ENCODE peak calls at places on chromosomes 3 and 15, in eight cellular contexts. N is cardiac muscle cell, W is tibial nerve, X is fibroblast of the aortic adventitia, F is fibroblast of lung, M is vagina, B is AG04449, K is colonic mucosa. L is an unnamed sample.

GRCh38 chr3:24401090-24401810 is 93.4 kb downstream of the THRB start:
- DNase-seq in N (no peak), W (no peak), X (no peak), F (no peak), M (no peak), B (no peak), K (no peak), L (no peak)

GRCh38 chr3:135556184-135556583 is 409.3 kb upstream of the PPP2R3A start:
- DNase-seq in N (no peak), W (no peak), X (no peak), F (no peak), M (no peak), B (no peak), K (no peak), L (no peak)

GRCh38 chr3:43286886-43287301 is 554 bp downstream of the SNRK start:
- DNase-seq in N (no peak), W (no peak), X (no peak), F (peak), M (no peak), B (no peak), K (peak), L (no peak)

GRCh38 chr3:120177907-120178306 is 83.7 kb upstream of the GSK3B start:
- DNase-seq in N (peak), W (no peak), X (no peak), F (no peak), M (no peak), B (no peak), K (no peak), L (no peak)

GRCh38 chr3:17687585-17687984 is 54.8 kb downstream of the TBC1D5 start:
- DNase-seq in N (no peak), W (no peak), X (no peak), F (no peak), M (no peak), B (no peak), K (peak), L (no peak)

GRCh38 chr3:123632161-123632655 is 47.4 kb upstream of the HACD2 start:
- DNase-seq in N (peak), W (no peak), X (peak), F (peak), M (peak), B (peak), K (no peak), L (no peak)

GRCh38 chr3:47394140-47394855 is 13.5 kb downstream of the PTPN23 start:
- DNase-seq in N (peak), W (no peak), X (peak), F (peak), M (no peak), B (no peak), K (no peak), L (no peak)

GRCh38 chr3:59812188-59812587 is 762.4 kb upstream of the CFAP20DC start:
- DNase-seq in N (no peak), W (no peak), X (no peak), F (peak), M (no peak), B (no peak), K (no peak), L (no peak)

GRCh38 chr15:67146875-67147381 is 81.5 kb downstream of the SMAD3 start:
- DNase-seq in N (peak), W (no peak), X (peak), F (peak), M (no peak), B (no peak), K (peak), L (peak)

GRCh38 chr15:52252781-52253180 is 42.8 kb downstream of the MYO5C start:
- DNase-seq in N (peak), W (no peak), X (peak), F (peak), M (no peak), B (peak), K (no peak), L (peak)

GRCh38 chr3:140854961-140855360 is 86.7 kb upstream of the SLC25A36 start:
- DNase-seq in N (no peak), W (no peak), X (no peak), F (no peak), M (no peak), B (no peak), K (no peak), L (no peak)

GRCh38 chr15:64343222-64343621 is 12.8 kb downstream of the CSNK1G1 start:
- DNase-seq in N (no peak), W (no peak), X (peak), F (peak), M (no peak), B (no peak), K (no peak), L (peak)

GRCh38 chr3:112894258-112894657 is 47.6 kb upstream of the CD200R1L start:
- DNase-seq in N (no peak), W (no peak), X (peak), F (peak), M (no peak), B (no peak), K (no peak), L (no peak)

GRCh38 chr15:57146394-57147140 is 228.1 kb downstream of the TCF12 start:
- DNase-seq in N (peak), W (peak), X (peak), F (peak), M (no peak), B (no peak), K (peak), L (peak)

GRCh38 chr15:88738796-88739195 is 64.4 kb upstream of the ACAN start:
- DNase-seq in N (no peak), W (no peak), X (no peak), F (no peak), M (peak), B (peak), K (no peak), L (no peak)

GRCh38 chr15:40412095-40412759 is 6.6 kb downstream of the IVD start:
- DNase-seq in N (no peak), W (no peak), X (no peak), F (no peak), M (no peak), B (no peak), K (peak), L (no peak)

GRCh38 chr3:30502051-30502741 is 104.2 kb upstream of the TGFBR2 start:
- DNase-seq in N (no peak), W (no peak), X (peak), F (peak), M (no peak), B (no peak), K (no peak), L (no peak)

GRCh38 chr15:81268881-81269601 is 54.9 kb downstream of the STARD5 start:
- DNase-seq in N (no peak), W (no peak), X (no peak), F (no peak), M (no peak), B (no peak), K (no peak), L (no peak)

GRCh38 chr15:73994912-73995622 is 551 bp downstream of the PML start:
- DNase-seq in N (peak), W (no peak), X (peak), F (peak), M (peak), B (no peak), K (peak), L (no peak)

GRCh38 chr3:17194116-17194515 is 309.4 kb downstream of the PLCL2 start:
- DNase-seq in N (no peak), W (no peak), X (no peak), F (no peak), M (no peak), B (no peak), K (no peak), L (no peak)

GRCh38 chr3:54818942-54819341 is 108.9 kb downstream of the LRTM1 start:
- DNase-seq in N (no peak), W (no peak), X (no peak), F (peak), M (no peak), B (no peak), K (no peak), L (peak)

GRCh38 chr3:192861972-192862371 is 55.7 kb downstream of the MB21D2 start:
- DNase-seq in N (no peak), W (no peak), X (no peak), F (no peak), M (no peak), B (no peak), K (no peak), L (no peak)

GRCh38 chr15:49239105-49239504 is 69.1 kb downstream of the GALK2 start:
- DNase-seq in N (no peak), W (no peak), X (peak), F (peak), M (no peak), B (no peak), K (no peak), L (no peak)

GRCh38 chr15:34336947-34337556 is 529 bp downstream of the SLC12A6 start:
- DNase-seq in N (no peak), W (no peak), X (no peak), F (no peak), M (no peak), B (no peak), K (no peak), L (no peak)

GRCh38 chr15:34336333-34336732 is 1.2 kb downstream of the SLC12A6 start:
- DNase-seq in N (no peak), W (no peak), X (no peak), F (no peak), M (no peak), B (no peak), K (no peak), L (no peak)

GRCh38 chr15:34331809-34332208 is 5.8 kb downstream of the SLC12A6 start:
- DNase-seq in N (no peak), W (no peak), X (no peak), F (peak), M (no peak), B (no peak), K (no peak), L (no peak)

GRCh38 chr15:34335176-34335575 is 2.4 kb downstream of the SLC12A6 start:
- DNase-seq in N (peak), W (no peak), X (peak), F (no peak), M (no peak), B (no peak), K (no peak), L (no peak)

DNA sequence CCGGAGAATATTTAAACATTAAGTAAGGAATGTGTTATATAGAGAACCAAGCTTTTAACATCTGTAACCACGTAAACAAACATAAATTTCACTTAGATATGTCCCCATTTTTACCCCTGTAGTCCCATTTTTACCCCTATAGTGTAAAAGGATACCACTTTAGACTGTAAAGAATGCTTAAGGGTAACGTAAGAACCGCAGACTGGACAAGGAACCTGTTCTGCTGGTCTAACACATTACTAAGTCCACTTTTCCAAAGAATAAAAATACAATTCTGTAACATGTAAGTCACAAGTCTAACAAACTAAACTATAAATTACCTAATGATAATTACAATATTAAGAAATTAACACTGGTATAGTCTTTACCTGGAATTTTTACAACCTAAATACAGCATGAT is 2.9 kb downstream of the SLC12A6 start:
- DNase-seq in N (no peak), W (no peak), X (no peak), F (no peak), M (no peak), B (no peak), K (no peak), L (no peak)
- H3K4me3 ChIP-seq in N (peak), W (no peak), X (peak), F (no peak), M (peak), B (no peak), K (no peak), L (peak)

DNA sequence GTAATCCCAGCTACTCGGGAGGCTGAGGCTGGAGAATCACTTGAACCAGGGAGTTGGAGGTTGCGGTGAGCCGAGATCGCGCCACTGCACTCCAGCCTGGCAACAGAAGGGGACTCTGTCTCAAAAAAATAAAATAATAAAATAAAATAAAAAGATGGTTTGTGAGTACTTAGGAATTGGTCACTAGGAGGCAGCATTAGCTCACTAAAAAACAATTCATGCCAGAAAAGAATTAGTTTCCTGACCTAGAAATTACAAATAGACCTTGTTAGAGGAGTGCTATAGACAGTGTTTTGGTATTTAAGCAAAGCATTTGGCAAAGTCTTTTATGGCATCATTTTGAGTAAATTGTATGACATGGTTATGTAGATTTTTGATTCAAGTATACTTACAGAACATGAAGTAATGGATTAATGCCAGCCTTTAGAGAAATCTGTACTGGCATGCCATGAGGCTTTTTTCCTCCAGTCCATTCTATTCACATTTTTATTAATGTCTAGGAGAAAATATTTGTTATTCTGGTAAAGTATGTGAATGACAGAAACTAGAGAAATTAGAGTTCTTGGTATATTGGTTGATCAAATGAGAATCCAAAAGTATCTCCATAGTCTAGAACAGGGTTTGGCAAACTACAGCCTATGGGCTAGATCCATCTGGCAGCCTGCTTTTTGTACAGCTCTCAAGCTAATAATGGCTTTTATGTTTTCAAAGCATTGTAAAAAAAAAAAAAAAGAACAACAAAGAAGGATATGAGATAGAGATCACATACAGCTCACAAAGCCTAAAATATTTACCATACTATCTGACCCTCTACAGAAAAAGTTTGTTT is 81.6 kb downstream of the LRRC49 start:
- DNase-seq in N (peak), W (no peak), X (peak), F (peak), M (no peak), B (peak), K (no peak), L (peak)
- TF ChIP-seq CTCF in N (peak), W (no peak), X (peak), F (peak), M (peak), B (peak), K (peak), L (peak)

GRCh38 chr3:160722331-160722730 is 33.7 kb upstream of the PPM1L start:
- DNase-seq in N (no peak), W (no peak), X (no peak), F (no peak), M (no peak), B (no peak), K (no peak), L (no peak)
- H3K4me3 ChIP-seq in N (no peak), W (no peak), X (no peak), F (no peak), M (no peak), B (no peak), K (no peak), L (no peak)

GRCh38 chr15:66071621-66072295 is 181.8 kb downstream of the MEGF11 start:
- DNase-seq in N (no peak), W (no peak), X (peak), F (peak), M (no peak), B (no peak), K (no peak), L (no peak)
- TF ChIP-seq CTCF in N (no peak), W (no peak), X (no peak), F (no peak), M (no peak), B (no peak), K (no peak), L (no peak)

L was measured in AG09309.